ENCODE peak calls at places on chromosome 20, in eight cellular contexts. S is CD8-positive, alpha-beta T cell; C is neural progenitor cell; E is cardiac muscle cell; X is GM23338; R is DND-41; G is ovary; A is uterus. P is an unnamed sample.
A peak's percentile ranks its signal among the peaks of the same experiment; 100 is the strongest.

GRCh38 chr20:15917333-15917732 is 655.9 kb downstream of the KIF16B start:
- DNase-seq in S (no peak), C (no peak), E (no peak), X (no peak), R (no peak), G (no peak), A (no peak), P (no peak)

GRCh38 chr20:34112600-34113061 is 588 bp upstream of the EIF2S2 start:
- DNase-seq in S (no peak), C (peak; percentile 55), E (peak; percentile 65), X (peak; percentile 42), R (peak; percentile 54), G (peak; percentile 13), A (peak; percentile 33), P (no peak)

GRCh38 chr20:58647814-58648501 is 3.1 kb upstream of the STX16 start:
- DNase-seq in S (no peak), C (no peak), E (peak; percentile 59), X (no peak), R (no peak), G (no peak), A (no peak), P (no peak)

GRCh38 chr20:47922280-47922675 is 137.0 kb upstream of the SULF2 start:
- DNase-seq in S (no peak), C (no peak), E (peak; percentile 64), X (no peak), R (no peak), G (no peak), A (no peak), P (no peak)

GRCh38 chr20:44342240-44342639 is 5.4 kb downstream of the R3HDML start:
- DNase-seq in S (no peak), C (no peak), E (peak; percentile 21), X (no peak), R (no peak), G (no peak), A (peak; percentile 45), P (no peak)

GRCh38 chr20:36277546-36277945 is 28.6 kb upstream of the DLGAP4 start:
- DNase-seq in S (no peak), C (no peak), E (no peak), X (no peak), R (no peak), G (no peak), A (no peak), P (no peak)

GRCh38 chr20:20037960-20038359 is 14.3 kb downstream of the CRNKL1 start:
- DNase-seq in S (no peak), C (no peak), E (peak; percentile 51), X (peak; percentile 66), R (no peak), G (no peak), A (no peak), P (no peak)

GRCh38 chr20:36304786-36305495 is 1.2 kb upstream of the DLGAP4 start:
- DNase-seq in S (no peak), C (peak; percentile 31), E (no peak), X (no peak), R (no peak), G (no peak), A (no peak), P (no peak)

GRCh38 chr20:10060223-10060622 is 25.4 kb downstream of the ANKEF1 start:
- DNase-seq in S (no peak), C (no peak), E (no peak), X (peak; percentile 27), R (peak; percentile 5), G (no peak), A (no peak), P (no peak)

GRCh38 chr20:14235355-14235754 is 102.1 kb downstream of the FLRT3 start:
- DNase-seq in S (no peak), C (no peak), E (peak; percentile 21), X (no peak), R (no peak), G (no peak), A (no peak), P (no peak)

GRCh38 chr20:36098364-36098763 is 56.2 kb upstream of the EPB41L1 start:
- DNase-seq in S (no peak), C (no peak), E (peak; percentile 83), X (no peak), R (peak; percentile 72), G (no peak), A (no peak), P (no peak)

GRCh38 chr20:29319725-29320124 is 1937.7 kb upstream of the DEFB115 start:
- DNase-seq in S (no peak), C (no peak), E (no peak), X (peak; percentile 11), R (no peak), G (no peak), A (no peak), P (no peak)

GRCh38 chr20:38766071-38766470 is 17.8 kb downstream of the ACTR5 start:
- DNase-seq in S (no peak), C (no peak), E (no peak), X (no peak), R (no peak), G (no peak), A (no peak), P (no peak)

GRCh38 chr20:62506087-62506486 is 30.3 kb upstream of the GATA5 start:
- DNase-seq in S (no peak), C (no peak), E (no peak), X (no peak), R (no peak), G (no peak), A (no peak), P (no peak)

GRCh38 chr20:58407966-58408557 is 19.0 kb downstream of the VAPB start:
- DNase-seq in S (no peak), C (no peak), E (peak; percentile 15), X (no peak), R (no peak), G (no peak), A (no peak), P (no peak)

GRCh38 chr20:4117867-4118266 is 102.5 kb upstream of the RNF24 start:
- DNase-seq in S (no peak), C (no peak), E (no peak), X (no peak), R (no peak), G (no peak), A (no peak), P (no peak)

GRCh38 chr20:4116091-4116490 is 100.7 kb upstream of the RNF24 start:
- DNase-seq in S (no peak), C (no peak), E (no peak), X (no peak), R (no peak), G (no peak), A (no peak), P (no peak)

GRCh38 chr20:4113996-4114603 is 98.7 kb upstream of the RNF24 start:
- DNase-seq in S (no peak), C (no peak), E (no peak), X (no peak), R (peak; percentile 76), G (no peak), A (no peak), P (no peak)

GRCh38 chr20:4119854-4120209 is 104.5 kb upstream of the RNF24 start:
- DNase-seq in S (no peak), C (no peak), E (peak; percentile 73), X (no peak), R (no peak), G (no peak), A (no peak), P (no peak)

GRCh38 chr20:4117341-4117740 is 102.0 kb upstream of the RNF24 start:
- DNase-seq in S (no peak), C (no peak), E (no peak), X (no peak), R (no peak), G (no peak), A (no peak), P (no peak)
- H3K4me1 ChIP-seq in S (no peaks in the 10 kb centered on the region), C (no peaks in the 10 kb centered on the region), E (no peaks in the 10 kb centered on the region), X (no peaks in the 10 kb centered on the region), R (peaks cover 35% of the 10 kb centered on the region), G (peaks cover under 1% of the 10 kb centered on the region), A (no peaks in the 10 kb centered on the region), P (peaks cover 2% of the 10 kb centered on the region)

DNA sequence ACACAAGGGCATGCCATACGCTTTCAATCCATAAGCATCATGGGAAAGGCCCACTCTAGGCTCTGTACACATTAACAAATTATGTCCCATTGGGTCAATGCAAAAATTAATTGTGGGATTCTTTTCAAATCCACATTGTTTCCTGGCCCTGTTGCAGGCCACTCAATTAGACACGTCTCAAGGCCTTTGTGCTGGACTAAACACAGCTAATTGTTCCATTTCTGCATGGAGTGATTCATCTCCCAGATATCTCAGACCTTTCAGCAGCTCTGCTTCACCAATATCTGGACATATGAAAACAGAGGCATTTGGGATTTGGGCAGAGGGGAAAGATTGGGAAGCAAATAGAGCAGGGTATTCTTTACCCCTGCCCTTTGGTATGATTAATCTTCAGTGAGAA is 547.7 kb downstream of the HAO1 start:
- DNase-seq in S (no peak), C (no peak), E (peak; percentile 54), X (no peak), R (no peak), G (no peak), A (no peak), P (no peak)
- TF ChIP-seq CTCF in S (no peak), C (no peak), E (no peak), X (no peak), R (no peak), G (no peak), A (no peak), P (no peak)

DNA sequence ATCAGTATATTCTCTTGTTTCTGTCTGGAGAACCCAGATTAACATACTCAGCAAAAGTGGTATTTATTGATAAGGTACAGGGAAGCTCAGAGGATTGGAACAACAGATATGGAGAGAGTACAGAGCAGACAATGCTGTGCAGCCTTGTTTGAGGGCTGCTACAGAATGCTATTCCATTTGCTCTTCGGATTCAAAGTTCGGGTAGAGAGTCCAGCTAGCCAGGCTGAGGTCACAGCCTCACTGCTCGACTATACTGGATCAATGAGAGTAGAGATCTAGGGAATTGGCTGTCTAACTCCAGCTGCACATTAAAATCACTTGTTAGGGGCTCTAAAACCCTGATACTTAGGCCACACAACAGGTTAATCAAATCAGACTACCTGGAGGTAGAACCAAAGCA is 200.1 kb upstream of the BTBD3 start:
- DNase-seq in S (no peak), C (no peak), E (no peak), X (no peak), R (no peak), G (no peak), A (no peak), P (no peak)
- H3K36me3 ChIP-seq in S (no peaks in the 10 kb centered on the region), C (no peaks in the 10 kb centered on the region), E (no peaks in the 10 kb centered on the region), X (no peaks in the 10 kb centered on the region), R (no peaks in the 10 kb centered on the region), G (no peaks in the 10 kb centered on the region), A (no peaks in the 10 kb centered on the region), P (no peaks in the 10 kb centered on the region)

DNA sequence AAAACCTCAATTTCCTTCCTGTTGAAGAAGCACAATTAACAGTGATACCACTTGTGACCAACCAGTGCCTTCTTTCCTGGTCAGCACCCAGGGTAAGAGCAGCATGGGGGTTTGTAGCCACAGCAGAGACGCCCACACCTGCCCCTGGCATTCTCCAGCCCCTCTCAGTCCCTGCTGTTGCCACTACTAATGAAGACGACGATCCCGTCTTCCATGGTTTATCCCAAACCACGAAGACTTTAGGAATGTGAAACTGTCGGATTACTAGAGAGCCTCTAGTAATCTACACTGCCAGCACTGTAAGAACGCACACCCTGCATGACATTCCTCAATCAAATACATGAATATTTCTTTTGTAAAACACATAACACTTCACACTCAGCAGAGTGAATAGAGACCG is 60.0 kb downstream of the GINS1 start:
- DNase-seq in S (no peak), C (no peak), E (no peak), X (no peak), R (no peak), G (no peak), A (no peak), P (no peak)
- H3K4me1 ChIP-seq in S (no peaks in the 10 kb centered on the region), C (no peaks in the 10 kb centered on the region), E (no peaks in the 10 kb centered on the region), X (no peaks in the 10 kb centered on the region), R (peaks cover 5% of the 10 kb centered on the region), G (no peaks in the 10 kb centered on the region), A (no peaks in the 10 kb centered on the region), P (no peaks in the 10 kb centered on the region)